ENCODE peak calls at places on chromosomes 2 and 18, in seven cellular contexts. One of them, this sample, is unnamed.

GRCh38 chr2:39127973-39128372 is 7.1 kb upstream of the SOS1 start:
- DNase-seq in Karpas-422: peak; percentile 93
- DNase-seq in iPS-NIHi11: no peak
- DNase-seq in GM23338: no peak
- DNase-seq in D341Med: no peak
- DNase-seq in CD8-positive, alpha-beta memory T cell: peak; percentile 76
- DNase-seq in hepatic stellate cell: no peak
- DNase-seq in this sample: peak; percentile 52

GRCh38 chr2:241773511-241774418 is 2.9 kb upstream of the GAL3ST2 start:
- DNase-seq in iPS-NIHi11: no peak
- DNase-seq in GM23338: no peak
- DNase-seq in CD8-positive, alpha-beta memory T cell: peak; percentile 44
- DNase-seq in Karpas-422: no peak
- DNase-seq in D341Med: peak; percentile 26
- DNase-seq in hepatic stellate cell: no peak
- DNase-seq in this sample: no peak

GRCh38 chr18:48813833-48814489 is 136.8 kb downstream of the SMAD7 start:
- DNase-seq in iPS-NIHi11: no peak
- DNase-seq in GM23338: no peak
- DNase-seq in CD8-positive, alpha-beta memory T cell: peak; percentile 90
- DNase-seq in Karpas-422: no peak
- DNase-seq in hepatic stellate cell: no peak
- DNase-seq in D341Med: no peak
- DNase-seq in this sample: no peak

GRCh38 chr2:18117592-18117991 is 239.1 kb downstream of the KCNS3 start:
- DNase-seq in CD8-positive, alpha-beta memory T cell: no peak
- DNase-seq in GM23338: peak; percentile 78
- DNase-seq in Karpas-422: peak; percentile 87
- DNase-seq in hepatic stellate cell: peak; percentile 14
- DNase-seq in D341Med: no peak
- DNase-seq in iPS-NIHi11: peak; percentile 50
- DNase-seq in this sample: peak; percentile 75

GRCh38 chr2:239009001-239009961 is 161.4 kb downstream of the TWIST2 start:
- DNase-seq in iPS-NIHi11: no peak
- DNase-seq in D341Med: no peak
- DNase-seq in CD8-positive, alpha-beta memory T cell: no peak
- DNase-seq in hepatic stellate cell: no peak
- DNase-seq in Karpas-422: no peak
- DNase-seq in GM23338: peak; percentile 25
- DNase-seq in this sample: no peak

GRCh38 chr2:151033454-151034248 is 228.0 kb downstream of the RBM43 start:
- DNase-seq in iPS-NIHi11: no peak
- DNase-seq in hepatic stellate cell: no peak
- DNase-seq in D341Med: no peak
- DNase-seq in Karpas-422: no peak
- DNase-seq in GM23338: no peak
- DNase-seq in CD8-positive, alpha-beta memory T cell: no peak
- DNase-seq in this sample: no peak

GRCh38 chr2:199704358-199705238 is 146.4 kb downstream of the FTCDNL1 start:
- DNase-seq in hepatic stellate cell: no peak
- DNase-seq in iPS-NIHi11: peak; percentile 68
- DNase-seq in D341Med: peak; percentile 66
- DNase-seq in GM23338: peak; percentile 79
- DNase-seq in CD8-positive, alpha-beta memory T cell: no peak
- DNase-seq in Karpas-422: peak; percentile 78
- DNase-seq in this sample: peak; percentile 13

GRCh38 chr2:223765221-223765775 is 72.1 kb downstream of the AP1S3 start:
- DNase-seq in CD8-positive, alpha-beta memory T cell: no peak
- DNase-seq in D341Med: no peak
- DNase-seq in hepatic stellate cell: no peak
- DNase-seq in GM23338: no peak
- DNase-seq in Karpas-422: no peak
- DNase-seq in iPS-NIHi11: no peak
- DNase-seq in this sample: peak; percentile 15

GRCh38 chr2:32061973-32062861 is 1.1 kb upstream of the SPAST start:
- DNase-seq in CD8-positive, alpha-beta memory T cell: no peak
- DNase-seq in D341Med: peak; percentile 23
- DNase-seq in Karpas-422: peak; percentile 51
- DNase-seq in hepatic stellate cell: peak; percentile 53
- DNase-seq in GM23338: peak; percentile 76
- DNase-seq in iPS-NIHi11: peak; percentile 29
- DNase-seq in this sample: peak; percentile 24

GRCh38 chr2:43222472-43223146 is 3.8 kb downstream of the ZFP36L2 start:
- DNase-seq in Karpas-422: peak; percentile 63
- DNase-seq in iPS-NIHi11: no peak
- DNase-seq in hepatic stellate cell: no peak
- DNase-seq in D341Med: no peak
- DNase-seq in GM23338: no peak
- DNase-seq in CD8-positive, alpha-beta memory T cell: no peak
- DNase-seq in this sample: peak; percentile 36

GRCh38 chr2:98552499-98553179 is 55.7 kb downstream of the COA5 start:
- DNase-seq in CD8-positive, alpha-beta memory T cell: no peak
- DNase-seq in D341Med: no peak
- DNase-seq in Karpas-422: no peak
- DNase-seq in hepatic stellate cell: peak; percentile 74
- DNase-seq in iPS-NIHi11: no peak
- DNase-seq in GM23338: no peak
- DNase-seq in this sample: peak; percentile 78

GRCh38 chr18:59729781-59730180 is 32.6 kb upstream of the CCBE1 start:
- DNase-seq in hepatic stellate cell: no peak
- DNase-seq in GM23338: no peak
- DNase-seq in Karpas-422: no peak
- DNase-seq in D341Med: no peak
- DNase-seq in iPS-NIHi11: no peak
- DNase-seq in CD8-positive, alpha-beta memory T cell: no peak
- DNase-seq in this sample: no peak

GRCh38 chr2:207256026-207256425 is 90.3 kb upstream of the KLF7 start:
- DNase-seq in GM23338: no peak
- DNase-seq in D341Med: no peak
- DNase-seq in Karpas-422: peak; percentile 72
- DNase-seq in CD8-positive, alpha-beta memory T cell: no peak
- DNase-seq in hepatic stellate cell: no peak
- DNase-seq in iPS-NIHi11: no peak
- DNase-seq in this sample: no peak

GRCh38 chr18:76348267-76349066 is 146.6 kb downstream of the ZNF516 start:
- DNase-seq in CD8-positive, alpha-beta memory T cell: no peak
- DNase-seq in D341Med: peak; percentile 57
- DNase-seq in GM23338: no peak
- DNase-seq in Karpas-422: no peak
- DNase-seq in hepatic stellate cell: no peak
- DNase-seq in iPS-NIHi11: no peak
- DNase-seq in this sample: no peak

GRCh38 chr2:117137371-117137770 is 677.1 kb upstream of the DDX18 start:
- DNase-seq in GM23338: no peak
- DNase-seq in iPS-NIHi11: no peak
- DNase-seq in hepatic stellate cell: no peak
- DNase-seq in CD8-positive, alpha-beta memory T cell: no peak
- DNase-seq in Karpas-422: no peak
- DNase-seq in D341Med: no peak
- DNase-seq in this sample: no peak

GRCh38 chr2:8525582-8526402 is 156.1 kb upstream of the ID2 start:
- DNase-seq in hepatic stellate cell: peak; percentile 32
- DNase-seq in iPS-NIHi11: peak; percentile 76
- DNase-seq in CD8-positive, alpha-beta memory T cell: no peak
- DNase-seq in GM23338: peak; percentile 40
- DNase-seq in D341Med: no peak
- DNase-seq in Karpas-422: peak; percentile 76
- DNase-seq in this sample: no peak

GRCh38 chr2:119062652-119063051 is 95.9 kb downstream of the C1QL2 start:
- DNase-seq in D341Med: no peak
- DNase-seq in GM23338: no peak
- DNase-seq in iPS-NIHi11: no peak
- DNase-seq in Karpas-422: no peak
- DNase-seq in hepatic stellate cell: no peak
- DNase-seq in CD8-positive, alpha-beta memory T cell: no peak
- DNase-seq in this sample: no peak

GRCh38 chr2:237625216-237625705 is 2.1 kb upstream of the LRRFIP1 start:
- DNase-seq in D341Med: no peak
- DNase-seq in iPS-NIHi11: no peak
- DNase-seq in Karpas-422: no peak
- DNase-seq in CD8-positive, alpha-beta memory T cell: no peak
- DNase-seq in hepatic stellate cell: no peak
- DNase-seq in GM23338: no peak
- DNase-seq in this sample: no peak

GRCh38 chr2:45849491-45850283 is 198.2 kb downstream of the PRKCE start:
- DNase-seq in D341Med: no peak
- DNase-seq in hepatic stellate cell: no peak
- DNase-seq in Karpas-422: no peak
- DNase-seq in CD8-positive, alpha-beta memory T cell: no peak
- DNase-seq in GM23338: no peak
- DNase-seq in iPS-NIHi11: no peak
- DNase-seq in this sample: peak; percentile 94

GRCh38 chr2:229715895-229716507 is 1.6 kb upstream of the DNER start:
- DNase-seq in CD8-positive, alpha-beta memory T cell: no peak
- DNase-seq in iPS-NIHi11: peak; percentile 39
- DNase-seq in D341Med: peak; percentile 51
- DNase-seq in hepatic stellate cell: no peak
- DNase-seq in Karpas-422: peak; percentile 85
- DNase-seq in GM23338: peak; percentile 83
- DNase-seq in this sample: peak; percentile 39

GRCh38 chr2:229836847-229837246 is 85.0 kb downstream of the TRIP12 start:
- DNase-seq in hepatic stellate cell: no peak
- DNase-seq in Karpas-422: no peak
- DNase-seq in CD8-positive, alpha-beta memory T cell: no peak
- DNase-seq in GM23338: no peak
- DNase-seq in iPS-NIHi11: no peak
- DNase-seq in D341Med: no peak
- DNase-seq in this sample: no peak

GRCh38 chr2:29281585-29281984 is 166.4 kb downstream of the CLIP4 start:
- DNase-seq in GM23338: no peak
- DNase-seq in iPS-NIHi11: peak; percentile 61
- DNase-seq in hepatic stellate cell: peak; percentile 69
- DNase-seq in D341Med: no peak
- DNase-seq in Karpas-422: no peak
- DNase-seq in CD8-positive, alpha-beta memory T cell: no peak
- DNase-seq in this sample: peak; percentile 31

GRCh38 chr2:165794520-165794882 is 454 bp upstream of the GALNT3 start:
- DNase-seq in iPS-NIHi11: peak; percentile 27
- DNase-seq in GM23338: peak; percentile 71
- DNase-seq in Karpas-422: peak; percentile 52
- DNase-seq in D341Med: peak; percentile 17
- DNase-seq in hepatic stellate cell: peak; percentile 65
- DNase-seq in CD8-positive, alpha-beta memory T cell: peak; percentile 72
- DNase-seq in this sample: peak; percentile 38

GRCh38 chr2:18304849-18305248 is 255.6 kb downstream of the RDH14 start:
- DNase-seq in hepatic stellate cell: no peak
- DNase-seq in Karpas-422: no peak
- DNase-seq in GM23338: no peak
- DNase-seq in D341Med: no peak
- DNase-seq in iPS-NIHi11: no peak
- DNase-seq in CD8-positive, alpha-beta memory T cell: no peak
- DNase-seq in this sample: no peak

GRCh38 chr2:182616471-182617393 is 99.3 kb upstream of the DNAJC10 start:
- DNase-seq in D341Med: no peak
- DNase-seq in iPS-NIHi11: no peak
- DNase-seq in CD8-positive, alpha-beta memory T cell: no peak
- DNase-seq in Karpas-422: no peak
- DNase-seq in hepatic stellate cell: peak; percentile 31
- DNase-seq in GM23338: no peak
- DNase-seq in this sample: peak; percentile 39

This sample was measured in foreskin fibroblast.